ENCODE peak calls at places on chromosomes 3 and 15, in four cellular contexts. H is amygdala, L is endothelial cell, Q is GM23248. T is an unnamed sample.

GRCh38 chr3:160133757-160134156 is 91.5 kb upstream of the C3orf80 start:
- DNase-seq in H (no peak), L (peak), Q (peak), T (no peak)

GRCh38 chr15:91456921-91457320 is 356.9 kb downstream of the SV2B start:
- DNase-seq in H (no peak), L (no peak), Q (no peak), T (no peak)

GRCh38 chr3:97957617-97958311 is 14.5 kb downstream of the RIOX2 start:
- DNase-seq in H (no peak), L (no peak), Q (no peak), T (no peak)

GRCh38 chr3:158768881-158769518 is 32.9 kb upstream of the MFSD1 start:
- DNase-seq in H (no peak), L (no peak), Q (peak), T (no peak)

GRCh38 chr15:63487076-63487757 is 17.2 kb upstream of the USP3 start:
- DNase-seq in H (peak), L (peak), Q (peak), T (peak)

GRCh38 chr15:40330368-40330836 is 6.9 kb downstream of the INAFM2 start:
- DNase-seq in H (no peak), L (no peak), Q (peak), T (peak)

GRCh38 chr3:173404156-173404555 is 6.6 kb downstream of the NLGN1 start:
- DNase-seq in H (no peak), L (no peak), Q (no peak), T (no peak)

GRCh38 chr15:40346579-40347558 is 4.0 kb upstream of the PHGR1 start:
- DNase-seq in H (no peak), L (no peak), Q (no peak), T (no peak)

GRCh38 chr3:16975083-16975482 is 90.3 kb downstream of the PLCL2 start:
- DNase-seq in H (no peak), L (no peak), Q (no peak), T (no peak)

GRCh38 chr15:85302271-85302670 is 78.1 kb upstream of the AKAP13 start:
- DNase-seq in H (no peak), L (no peak), Q (no peak), T (no peak)

GRCh38 chr3:89571707-89572106 is 464.3 kb downstream of the EPHA3 start:
- DNase-seq in H (no peak), L (no peak), Q (no peak), T (no peak)

GRCh38 chr3:59535791-59536221 is 486.0 kb upstream of the CFAP20DC start:
- DNase-seq in H (no peak), L (no peak), Q (peak), T (no peak)

GRCh38 chr3:150114873-150115570 is 144.3 kb upstream of the PFN2 start:
- DNase-seq in H (no peak), L (no peak), Q (peak), T (no peak)

GRCh38 chr15:43516185-43516584 is 1.2 kb upstream of the MAP1A start:
- DNase-seq in H (no peak), L (no peak), Q (peak), T (no peak)

GRCh38 chr15:39195988-39196486 is 384.8 kb upstream of the THBS1 start:
- DNase-seq in H (no peak), L (no peak), Q (peak), T (no peak)

GRCh38 chr3:76684946-76685345 is 355.0 kb upstream of the ROBO2 start:
- DNase-seq in H (no peak), L (no peak), Q (no peak), T (no peak)

GRCh38 chr3:44114142-44114541 is 127.5 kb upstream of the TOPAZ1 start:
- DNase-seq in H (no peak), L (peak), Q (peak), T (peak)

GRCh38 chr3:123070471-123070870 is 3.6 kb downstream of the PDIA5 start:
- DNase-seq in H (no peak), L (no peak), Q (no peak), T (no peak)

GRCh38 chr3:14523792-14524191 is 16.4 kb downstream of the GRIP2 start:
- DNase-seq in H (no peak), L (no peak), Q (peak), T (no peak)

GRCh38 chr3:75737831-75738493 is 47.4 kb downstream of the ZNF717 start:
- DNase-seq in H (no peak), L (no peak), Q (peak), T (no peak)

GRCh38 chr15:89781891-89782618 is 5.9 kb downstream of the MESP2 start:
- DNase-seq in H (no peak), L (no peak), Q (peak), T (no peak)

GRCh38 chr15:45377630-45378148 is 655 bp downstream of the GATM start:
- DNase-seq in H (peak), L (no peak), Q (peak), T (no peak)

GRCh38 chr3:138442433-138442832 is 8.0 kb downstream of the ESYT3 start:
- DNase-seq in H (no peak), L (no peak), Q (peak), T (no peak)

GRCh38 chr3:126508539-126508938 is 9.0 kb downstream of the UROC1 start:
- DNase-seq in H (no peak), L (no peak), Q (peak), T (no peak)

GRCh38 chr3:174439621-174440349 is 419.3 kb upstream of the NAALADL2 start:
- DNase-seq in H (peak), L (peak), Q (peak), T (no peak)

GRCh38 chr3:175410251-175410650 is 551.1 kb downstream of the NAALADL2 start:
- DNase-seq in H (no peak), L (no peak), Q (peak), T (no peak)

GRCh38 chr3:186930639-186931486 is 537 bp downstream of the ST6GAL1 start:
- DNase-seq in H (peak), L (peak), Q (peak), T (no peak)

GRCh38 chr3:82163907-82164520 is 402.6 kb upstream of the GBE1 start:
- DNase-seq in H (no peak), L (no peak), Q (peak), T (no peak)

GRCh38 chr3:14480207-14481017 is 59.7 kb downstream of the GRIP2 start:
- DNase-seq in H (no peak), L (no peak), Q (no peak), T (no peak)

T was measured in hypothalamus.